ENCODE peak calls at places on chromosomes 4 and X, in four cellular contexts. One of them, this sample, is unnamed.

GRCh38 chrX:69067841-69068240 is 97.4 kb downstream of the PJA1 start:
- DNase-seq in PC-3: no peak
- DNase-seq in neuronal stem cell: no peak
- DNase-seq in GM23338: no peak
- DNase-seq in this sample: no peak

GRCh38 chrX:129825746-129826505 is 17.8 kb downstream of the ZDHHC9 start:
- DNase-seq in PC-3: no peak
- DNase-seq in neuronal stem cell: no peak
- DNase-seq in GM23338: no peak
- DNase-seq in this sample: no peak

GRCh38 chr4:131054489-131055019 is 1958.6 kb downstream of the C4orf33 start:
- DNase-seq in PC-3: no peak
- DNase-seq in neuronal stem cell: no peak
- DNase-seq in GM23338: peak
- DNase-seq in this sample: peak

GRCh38 chrX:152451731-152451980 is 541 bp upstream of the GABRA3 start:
- DNase-seq in PC-3: no peak
- DNase-seq in neuronal stem cell: no peak
- DNase-seq in GM23338: no peak
- DNase-seq in this sample: no peak

GRCh38 chr4:140930556-140930955 is 174.4 kb upstream of the TBC1D9 start:
- DNase-seq in PC-3: no peak
- DNase-seq in neuronal stem cell: no peak
- DNase-seq in GM23338: no peak
- DNase-seq in this sample: no peak

GRCh38 chrX:29560065-29560464 is 655.3 kb upstream of the MAGEB2 start:
- DNase-seq in PC-3: no peak
- DNase-seq in neuronal stem cell: no peak
- DNase-seq in GM23338: no peak
- DNase-seq in this sample: no peak

GRCh38 chr4:113398441-113399143 is 349.1 kb downstream of the ANK2 start:
- DNase-seq in PC-3: peak
- DNase-seq in neuronal stem cell: no peak
- DNase-seq in GM23338: no peak
- DNase-seq in this sample: no peak

GRCh38 chr4:139177049-139177887 is at the start of gene ELF2:
- DNase-seq in PC-3: peak
- DNase-seq in neuronal stem cell: peak
- DNase-seq in GM23338: peak
- DNase-seq in this sample: peak

GRCh38 chr4:103098331-103098730 is 1.3 kb downstream of the BDH2 start:
- DNase-seq in PC-3: no peak
- DNase-seq in neuronal stem cell: no peak
- DNase-seq in GM23338: no peak
- DNase-seq in this sample: no peak

GRCh38 chrX:44843318-44843702 is 511 bp upstream of the DUSP21 start:
- DNase-seq in PC-3: peak
- DNase-seq in neuronal stem cell: no peak
- DNase-seq in GM23338: no peak
- DNase-seq in this sample: no peak

GRCh38 chrX:138754861-138755260 is 43.3 kb upstream of the FGF13 start:
- DNase-seq in PC-3: peak
- DNase-seq in neuronal stem cell: no peak
- DNase-seq in GM23338: no peak
- DNase-seq in this sample: no peak

GRCh38 chr4:77538144-77538543 is 67.5 kb upstream of the CXCL13 start:
- DNase-seq in PC-3: peak
- DNase-seq in neuronal stem cell: no peak
- DNase-seq in GM23338: no peak
- DNase-seq in this sample: no peak

GRCh38 chrX:40158036-40158706 is 60.4 kb upstream of the BCOR start:
- DNase-seq in PC-3: peak
- DNase-seq in neuronal stem cell: no peak
- DNase-seq in GM23338: peak
- DNase-seq in this sample: peak

GRCh38 chrX:129768586-129769466 is 10.9 kb upstream of the SASH3 start:
- DNase-seq in PC-3: no peak
- DNase-seq in neuronal stem cell: no peak
- DNase-seq in GM23338: no peak
- DNase-seq in this sample: no peak

GRCh38 chrX:46617906-46618305 is 44.3 kb downstream of the CHST7 start:
- DNase-seq in PC-3: no peak
- DNase-seq in neuronal stem cell: no peak
- DNase-seq in GM23338: no peak
- DNase-seq in this sample: no peak

GRCh38 chr4:182904271-182904761 is 12.9 kb downstream of the DCTD start:
- DNase-seq in PC-3: no peak
- DNase-seq in neuronal stem cell: no peak
- DNase-seq in GM23338: peak
- DNase-seq in this sample: no peak

GRCh38 chr4:56689231-56689630 is 8.1 kb upstream of the HOPX start:
- DNase-seq in PC-3: no peak
- DNase-seq in neuronal stem cell: no peak
- DNase-seq in GM23338: no peak
- DNase-seq in this sample: no peak

GRCh38 chr4:143360838-143361237 is 24.2 kb downstream of the GAB1 start:
- DNase-seq in PC-3: no peak
- DNase-seq in neuronal stem cell: no peak
- DNase-seq in GM23338: no peak
- DNase-seq in this sample: no peak

GRCh38 chr4:37516057-37516775 is 170.0 kb downstream of the RELL1 start:
- DNase-seq in PC-3: peak
- DNase-seq in neuronal stem cell: no peak
- DNase-seq in GM23338: peak
- DNase-seq in this sample: no peak

GRCh38 chrX:118437283-118437682 is 58.3 kb upstream of the DOCK11 start:
- DNase-seq in PC-3: no peak
- DNase-seq in neuronal stem cell: no peak
- DNase-seq in GM23338: no peak
- DNase-seq in this sample: no peak

GRCh38 chrX:41014776-41015175 is 70.5 kb upstream of the USP9X start:
- DNase-seq in PC-3: peak
- DNase-seq in neuronal stem cell: no peak
- DNase-seq in GM23338: no peak
- DNase-seq in this sample: no peak

GRCh38 chr4:91086008-91086407 is 958.8 kb downstream of the CCSER1 start:
- DNase-seq in PC-3: no peak
- DNase-seq in neuronal stem cell: no peak
- DNase-seq in GM23338: peak
- DNase-seq in this sample: no peak

GRCh38 chr4:81682492-81682891 is 210.8 kb upstream of the RASGEF1B start:
- DNase-seq in PC-3: no peak
- DNase-seq in neuronal stem cell: no peak
- DNase-seq in GM23338: peak
- DNase-seq in this sample: no peak
- H3K4me2 ChIP-seq in PC-3: no peak
- H3K4me2 ChIP-seq in neuronal stem cell: no peak
- H3K4me2 ChIP-seq in GM23338: no peak
- H3K4me2 ChIP-seq in this sample: no peak

DNA sequence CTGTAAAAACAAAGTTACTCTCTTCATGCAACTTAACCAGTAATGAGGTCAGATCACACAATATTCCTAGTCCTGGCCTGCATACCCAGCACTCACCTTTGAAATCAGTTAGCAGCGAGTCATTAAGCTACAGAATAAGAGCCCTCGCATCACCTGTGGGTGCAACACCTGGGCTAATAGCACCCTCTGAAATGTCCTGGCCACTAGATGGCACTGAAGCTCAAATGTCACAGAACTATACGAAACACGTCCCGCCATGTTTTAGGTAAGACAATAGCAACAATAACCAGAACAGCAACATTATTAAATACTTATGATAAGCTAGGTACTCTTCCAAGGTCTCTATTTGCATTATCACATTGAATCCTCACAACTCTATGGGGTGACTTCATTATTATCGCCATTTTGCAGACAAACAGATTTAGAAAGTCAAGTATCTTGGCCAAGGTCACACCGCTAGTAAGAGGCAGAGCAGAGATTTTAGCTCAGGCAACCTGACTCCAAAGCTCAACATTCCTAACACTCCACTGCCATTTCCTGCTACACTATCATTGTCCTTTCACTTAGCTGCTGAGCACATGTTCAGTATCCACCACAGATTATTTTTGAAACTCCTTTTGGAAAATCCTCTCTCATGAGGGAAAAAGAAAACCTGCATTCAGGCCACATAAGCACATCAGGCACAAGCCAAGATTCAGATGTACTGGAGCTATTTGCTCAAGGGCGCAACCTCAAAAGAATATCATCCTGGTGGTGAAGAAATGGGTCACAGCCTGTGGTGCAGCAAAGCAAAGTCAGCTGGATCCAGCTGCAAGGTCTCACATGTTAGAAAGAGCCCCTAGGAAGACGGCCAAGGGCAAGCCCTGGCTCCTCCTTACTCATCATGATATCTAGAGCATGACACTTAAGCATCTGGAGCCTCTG is 59.5 kb upstream of the KDR start:
- DNase-seq in PC-3: peak
- DNase-seq in neuronal stem cell: no peak
- DNase-seq in GM23338: peak
- DNase-seq in this sample: peak
- H3K4me2 ChIP-seq in PC-3: peak
- H3K4me2 ChIP-seq in neuronal stem cell: no peak
- H3K4me2 ChIP-seq in GM23338: no peak
- H3K4me2 ChIP-seq in this sample: no peak

GRCh38 chr4:132548463-132548862 is 600.6 kb upstream of the PCDH10 start:
- DNase-seq in PC-3: no peak
- DNase-seq in neuronal stem cell: no peak
- DNase-seq in GM23338: peak
- DNase-seq in this sample: no peak
- H3K4me2 ChIP-seq in PC-3: no peak
- H3K4me2 ChIP-seq in neuronal stem cell: no peak
- H3K4me2 ChIP-seq in GM23338: no peak
- H3K4me2 ChIP-seq in this sample: no peak

GRCh38 chr4:39030726-39031125 is 1.5 kb downstream of the TMEM156 start:
- DNase-seq in PC-3: no peak
- DNase-seq in neuronal stem cell: no peak
- DNase-seq in GM23338: no peak
- DNase-seq in this sample: no peak
- H3K4me2 ChIP-seq in PC-3: peak
- H3K4me2 ChIP-seq in neuronal stem cell: no peak
- H3K4me2 ChIP-seq in GM23338: no peak
- H3K4me2 ChIP-seq in this sample: no peak

DNA sequence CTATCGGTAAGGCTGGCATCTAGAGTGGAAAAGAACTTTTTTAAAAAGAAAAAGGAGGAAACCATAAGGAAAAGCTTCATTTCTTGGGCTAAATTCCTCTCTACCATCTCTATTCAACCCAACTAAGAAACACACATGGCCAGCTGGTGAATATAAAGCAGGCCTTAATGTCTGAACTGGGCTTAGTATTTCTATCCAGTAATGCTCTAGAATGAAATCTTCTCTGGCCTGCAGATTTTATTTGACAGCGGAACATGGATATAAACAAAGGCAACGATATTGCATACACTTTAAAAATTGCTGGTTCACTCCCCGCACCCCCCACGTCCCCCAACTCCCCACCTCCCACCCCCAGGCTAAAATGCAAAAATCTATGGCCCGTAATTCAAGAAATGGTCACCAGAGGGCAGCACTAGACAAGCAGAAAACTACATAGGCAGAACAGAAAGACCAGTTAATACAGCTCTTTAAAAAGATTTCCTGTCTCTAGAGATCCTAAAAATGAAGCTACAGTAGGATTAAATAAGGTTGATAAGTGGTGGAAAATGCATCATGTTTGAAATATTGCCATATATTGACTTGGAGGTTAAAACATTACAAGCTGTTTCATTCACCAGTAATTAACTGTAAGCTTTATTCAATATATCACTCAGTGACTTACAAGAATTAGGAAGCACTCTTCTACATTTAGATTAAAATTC is 155.2 kb upstream of the GALNT7 start:
- DNase-seq in PC-3: peak
- DNase-seq in neuronal stem cell: peak
- DNase-seq in GM23338: peak
- DNase-seq in this sample: peak
- H3K4me2 ChIP-seq in PC-3: peak
- H3K4me2 ChIP-seq in neuronal stem cell: no peak
- H3K4me2 ChIP-seq in GM23338: peak
- H3K4me2 ChIP-seq in this sample: no peak

GRCh38 chr4:107253090-107253489 is 217.0 kb upstream of the DKK2 start:
- DNase-seq in PC-3: no peak
- DNase-seq in neuronal stem cell: no peak
- DNase-seq in GM23338: no peak
- DNase-seq in this sample: no peak

GRCh38 chr4:107258359-107258758 is 222.2 kb upstream of the DKK2 start:
- DNase-seq in PC-3: peak
- DNase-seq in neuronal stem cell: no peak
- DNase-seq in GM23338: no peak
- DNase-seq in this sample: no peak

GRCh38 chr4:107255114-107255513 is 219.0 kb upstream of the DKK2 start:
- DNase-seq in PC-3: no peak
- DNase-seq in neuronal stem cell: no peak
- DNase-seq in GM23338: no peak
- DNase-seq in this sample: no peak

GRCh38 chr4:107253579-107254068 is 217.5 kb upstream of the DKK2 start:
- DNase-seq in PC-3: no peak
- DNase-seq in neuronal stem cell: no peak
- DNase-seq in GM23338: no peak
- DNase-seq in this sample: no peak

GRCh38 chr4:107255596-107255995 is 219.5 kb upstream of the DKK2 start:
- DNase-seq in PC-3: no peak
- DNase-seq in neuronal stem cell: no peak
- DNase-seq in GM23338: no peak
- DNase-seq in this sample: no peak
- H3K4me2 ChIP-seq in PC-3: no peak
- H3K4me2 ChIP-seq in neuronal stem cell: no peak
- H3K4me2 ChIP-seq in GM23338: no peak
- H3K4me2 ChIP-seq in this sample: no peak

GRCh38 chr4:48906283-48907173 is at the start of gene OCIAD2:
- DNase-seq in PC-3: peak
- DNase-seq in neuronal stem cell: peak
- DNase-seq in GM23338: peak
- DNase-seq in this sample: peak

GRCh38 chr4:48904541-48905142 is 1.9 kb downstream of the OCIAD2 start:
- DNase-seq in PC-3: no peak
- DNase-seq in neuronal stem cell: no peak
- DNase-seq in GM23338: no peak
- DNase-seq in this sample: no peak

GRCh38 chr4:48904101-48904500 is 2.5 kb downstream of the OCIAD2 start:
- DNase-seq in PC-3: no peak
- DNase-seq in neuronal stem cell: no peak
- DNase-seq in GM23338: no peak
- DNase-seq in this sample: no peak

GRCh38 chr4:48907706-48908477 is 1.3 kb upstream of the OCIAD2 start:
- DNase-seq in PC-3: peak
- DNase-seq in neuronal stem cell: no peak
- DNase-seq in GM23338: no peak
- DNase-seq in this sample: no peak

GRCh38 chr4:48905363-48906015 is 1.1 kb downstream of the OCIAD2 start:
- DNase-seq in PC-3: peak
- DNase-seq in neuronal stem cell: no peak
- DNase-seq in GM23338: peak
- DNase-seq in this sample: no peak
- H3K4me2 ChIP-seq in PC-3: peak
- H3K4me2 ChIP-seq in neuronal stem cell: peak
- H3K4me2 ChIP-seq in GM23338: peak
- H3K4me2 ChIP-seq in this sample: peak